ENCODE peak calls at places on chromosomes 11 and 22, in seven cellular contexts. One of them, this sample, is unnamed.

GRCh38 chr11:5929984-5930383 is 12.1 kb upstream of the OR56A3 start:
- DNase-seq in Karpas-422: no peak
- DNase-seq in HL-60: no peak
- DNase-seq in Calu3: no peak
- DNase-seq in H54: no peak
- DNase-seq in sciatic nerve: no peak
- DNase-seq in CD4-positive, alpha-beta T cell: no peak
- DNase-seq in this sample: no peak

GRCh38 chr11:2301631-2302272 is at the start of the genes C11orf21 and TSPAN32:
- DNase-seq in H54: peak
- DNase-seq in CD4-positive, alpha-beta T cell: peak
- DNase-seq in Karpas-422: no peak
- DNase-seq in HL-60: peak
- DNase-seq in Calu3: no peak
- DNase-seq in sciatic nerve: peak
- DNase-seq in this sample: peak

GRCh38 chr11:35147273-35147672 is 8.3 kb downstream of the CD44 start:
- DNase-seq in Calu3: no peak
- DNase-seq in CD4-positive, alpha-beta T cell: no peak
- DNase-seq in sciatic nerve: no peak
- DNase-seq in HL-60: no peak
- DNase-seq in H54: no peak
- DNase-seq in Karpas-422: no peak
- DNase-seq in this sample: no peak

GRCh38 chr11:44872556-44872955 is 78.1 kb downstream of the TP53I11 start:
- DNase-seq in CD4-positive, alpha-beta T cell: no peak
- DNase-seq in H54: no peak
- DNase-seq in sciatic nerve: no peak
- DNase-seq in Calu3: no peak
- DNase-seq in HL-60: no peak
- DNase-seq in Karpas-422: no peak
- DNase-seq in this sample: no peak

GRCh38 chr22:19706661-19707151 is 7.6 kb upstream of the SEPTIN5 start:
- DNase-seq in H54: no peak
- DNase-seq in Karpas-422: no peak
- DNase-seq in Calu3: no peak
- DNase-seq in sciatic nerve: no peak
- DNase-seq in HL-60: peak
- DNase-seq in CD4-positive, alpha-beta T cell: no peak
- DNase-seq in this sample: no peak

GRCh38 chr11:118928108-118928869 is 2.6 kb upstream of the BCL9L start:
- DNase-seq in Karpas-422: peak
- DNase-seq in Calu3: peak
- DNase-seq in HL-60: peak
- DNase-seq in CD4-positive, alpha-beta T cell: peak
- DNase-seq in sciatic nerve: peak
- DNase-seq in H54: peak
- DNase-seq in this sample: peak

GRCh38 chr11:84430661-84431060 is 1144.5 kb upstream of the CCDC90B start:
- DNase-seq in HL-60: no peak
- DNase-seq in CD4-positive, alpha-beta T cell: no peak
- DNase-seq in Karpas-422: no peak
- DNase-seq in H54: no peak
- DNase-seq in Calu3: peak
- DNase-seq in sciatic nerve: no peak
- DNase-seq in this sample: no peak

GRCh38 chr11:76048763-76049162 is 157.5 kb downstream of the WNT11 start:
- DNase-seq in CD4-positive, alpha-beta T cell: no peak
- DNase-seq in H54: no peak
- DNase-seq in HL-60: no peak
- DNase-seq in sciatic nerve: no peak
- DNase-seq in Karpas-422: peak
- DNase-seq in Calu3: no peak
- DNase-seq in this sample: no peak

GRCh38 chr11:34891611-34892010 is 24.6 kb downstream of the APIP start:
- DNase-seq in Calu3: no peak
- DNase-seq in H54: no peak
- DNase-seq in Karpas-422: no peak
- DNase-seq in HL-60: no peak
- DNase-seq in sciatic nerve: no peak
- DNase-seq in CD4-positive, alpha-beta T cell: no peak
- DNase-seq in this sample: no peak

GRCh38 chr11:126354631-126355323 is 709 bp upstream of the ST3GAL4 start:
- DNase-seq in H54: no peak
- DNase-seq in sciatic nerve: no peak
- DNase-seq in Karpas-422: peak
- DNase-seq in CD4-positive, alpha-beta T cell: no peak
- DNase-seq in Calu3: no peak
- DNase-seq in HL-60: no peak
- DNase-seq in this sample: peak

GRCh38 chr22:48579035-48579914 is 1248.4 kb downstream of the BRD1 start:
- DNase-seq in CD4-positive, alpha-beta T cell: no peak
- DNase-seq in HL-60: no peak
- DNase-seq in Karpas-422: no peak
- DNase-seq in sciatic nerve: no peak
- DNase-seq in H54: no peak
- DNase-seq in Calu3: no peak
- DNase-seq in this sample: no peak

GRCh38 chr22:23278883-23279675 is 98.8 kb downstream of the BCR start:
- DNase-seq in Karpas-422: no peak
- DNase-seq in sciatic nerve: no peak
- DNase-seq in CD4-positive, alpha-beta T cell: no peak
- DNase-seq in Calu3: peak
- DNase-seq in H54: no peak
- DNase-seq in HL-60: no peak
- DNase-seq in this sample: no peak

GRCh38 chr11:79437274-79437980 is 3.4 kb downstream of the TENM4 start:
- DNase-seq in CD4-positive, alpha-beta T cell: no peak
- DNase-seq in sciatic nerve: peak
- DNase-seq in H54: peak
- DNase-seq in HL-60: no peak
- DNase-seq in Calu3: peak
- DNase-seq in Karpas-422: no peak
- DNase-seq in this sample: no peak